ENCODE peak calls at places on chromosomes 4 and X, in seven cellular contexts. N is hepatocyte, U is SK-N-SH, V is astrocyte, H is fibroblast of lung, F is GM23248, B is neural progenitor cell. R is an unnamed sample. For H3K36me3, the result is how much of the 10 kb centered on the place peaks cover.

GRCh38 chr4:121155893-121156292 is 8.2 kb downstream of the TNIP3 start:
- DNase-seq in N (no peak), V (peak), B (no peak), U (peak), F (peak), H (peak), R (no peak)

GRCh38 chr4:112492321-112492720 is 23.7 kb downstream of the NEUROG2 start:
- DNase-seq in H (peak), V (peak), B (no peak), F (no peak), U (no peak), N (no peak), R (no peak)

GRCh38 chrX:15815779-15816452 is 25.6 kb downstream of the ZRSR2 start:
- DNase-seq in F (peak), N (peak), U (peak), H (no peak), B (peak), V (no peak), R (peak)

GRCh38 chr4:25621027-25621930 is 34.4 kb upstream of the SLC34A2 start:
- DNase-seq in U (no peak), N (no peak), B (peak), F (no peak), H (peak), V (peak), R (no peak)

GRCh38 chrX:10949541-10949940 is 161.6 kb upstream of the HCCS start:
- DNase-seq in U (no peak), F (no peak), B (no peak), H (no peak), N (no peak), V (no peak), R (no peak)

GRCh38 chr4:40199999-40200880 is 3.4 kb downstream of the RHOH start:
- DNase-seq in N (no peak), F (no peak), V (peak), H (peak), U (no peak), B (no peak), R (peak)

GRCh38 chrX:133985164-133986007 is at the start of gene GPC3:
- DNase-seq in U (peak), B (peak), V (no peak), N (peak), F (no peak), H (peak), R (no peak)

GRCh38 chr4:134243742-134244713 is 42.4 kb upstream of the PABPC4L start:
- DNase-seq in H (no peak), U (no peak), B (no peak), V (no peak), N (no peak), F (no peak), R (no peak)

GRCh38 chr4:68927165-68927564 is 24.4 kb downstream of the UGT2A3 start:
- DNase-seq in H (no peak), V (no peak), B (no peak), U (no peak), F (no peak), N (no peak), R (no peak)

GRCh38 chrX:86002076-86002896 is 45.1 kb downstream of the CHM start:
- DNase-seq in H (peak), N (peak), U (no peak), B (peak), V (peak), F (no peak), R (no peak)

GRCh38 chr4:70531981-70532380 is 13.6 kb downstream of the AMTN start:
- DNase-seq in H (no peak), U (peak), V (no peak), B (no peak), N (no peak), F (peak), R (peak)

GRCh38 chr4:151417164-151417571 is 8.2 kb downstream of the FHIP1A start:
- DNase-seq in H (no peak), U (no peak), N (no peak), B (peak), F (no peak), V (peak), R (no peak)

GRCh38 chr4:76732246-76732645 is 165.7 kb downstream of the SOWAHB start:
- DNase-seq in U (no peak), F (no peak), N (no peak), H (no peak), V (no peak), B (no peak), R (no peak)

GRCh38 chr4:76821661-76822060 is 76.3 kb downstream of the SOWAHB start:
- DNase-seq in U (no peak), F (peak), H (peak), B (no peak), V (peak), N (no peak), R (no peak)

GRCh38 chr4:76758290-76758882 is 139.6 kb downstream of the SOWAHB start:
- DNase-seq in H (peak), B (peak), N (peak), U (peak), F (peak), V (peak), R (peak)

GRCh38 chr4:56391270-56391669 is 4.0 kb upstream of the AASDH start:
- DNase-seq in F (no peak), B (no peak), N (no peak), U (no peak), V (no peak), H (no peak), R (no peak)

GRCh38 chr4:100430441-100430840 is 87.4 kb downstream of the EMCN start:
- DNase-seq in H (no peak), V (no peak), B (no peak), N (no peak), F (no peak), U (no peak), R (no peak)

GRCh38 chr4:20298986-20299385 is 47.3 kb downstream of the SLIT2 start:
- DNase-seq in U (no peak), H (no peak), F (peak), N (no peak), B (no peak), V (no peak), R (no peak)

GRCh38 chrX:374566-374965 is 12.1 kb downstream of the PPP2R3B start:
- DNase-seq in V (no peak), H (no peak), N (no peak), B (no peak), U (peak), F (peak), R (no peak)

GRCh38 chr4:8762356-8762755 is 109.3 kb downstream of the HMX1 start:
- DNase-seq in F (no peak), N (no peak), U (no peak), H (no peak), V (no peak), B (no peak), R (no peak)

GRCh38 chr4:55865228-55865806 is 11.9 kb downstream of the EXOC1 start:
- DNase-seq in F (peak), U (no peak), H (peak), N (no peak), B (no peak), V (peak), R (no peak)

GRCh38 chr4:121353213-121353612 is 27.6 kb downstream of the QRFPR start:
- DNase-seq in H (peak), U (no peak), B (no peak), N (no peak), F (no peak), V (peak), R (no peak)

GRCh38 chr4:184489771-184490170 is 15.4 kb upstream of the IRF2 start:
- DNase-seq in U (no peak), F (no peak), H (no peak), N (no peak), B (no peak), V (no peak), R (no peak)

GRCh38 chr4:23135792-23136645 is 443.3 kb downstream of the GBA3 start:
- DNase-seq in V (peak), U (peak), H (peak), F (peak), B (peak), N (peak), R (peak)

GRCh38 chr4:163071308-163071707 is 95.4 kb downstream of the NAF1 start:
- DNase-seq in U (no peak), F (peak), V (no peak), N (no peak), H (peak), B (no peak), R (no peak)

GRCh38 chr4:141486375-141486997 is 149.9 kb upstream of the IL15 start:
- DNase-seq in N (peak), H (peak), F (peak), B (no peak), V (peak), U (no peak), R (no peak)

DNA sequence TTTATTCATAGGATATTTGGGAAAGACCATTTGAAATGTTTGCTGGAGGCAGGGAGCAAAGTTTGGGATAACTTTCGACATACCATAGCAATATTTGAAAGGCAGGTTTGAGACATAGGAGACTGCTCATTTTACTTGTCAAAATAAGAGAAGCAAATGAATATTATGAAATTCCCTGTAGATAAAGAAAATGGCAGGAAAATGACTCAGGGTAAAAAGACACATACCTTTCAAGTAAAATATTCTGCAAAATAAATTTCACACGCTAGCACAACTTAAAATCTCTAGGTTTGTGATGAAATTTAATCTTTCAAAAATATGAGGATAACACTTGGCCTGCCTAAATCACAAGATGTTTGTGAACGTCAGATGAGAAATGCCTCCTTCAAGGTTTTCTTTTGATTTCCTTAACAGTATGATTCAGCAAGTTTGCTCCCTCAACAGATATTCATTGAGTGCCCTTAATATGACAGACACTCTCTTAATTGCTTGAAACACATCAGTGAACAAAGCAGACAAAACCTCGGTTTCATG is 6.6 kb downstream of the TMEM156 start:
- DNase-seq in H (no peak), B (no peak), F (peak), U (no peak), V (peak), N (no peak), R (peak)
- H2AFZ ChIP-seq in H (no peak), B (no peak), F (peak), U (peak), V (peak), N (no peak), R (no peak)

GRCh38 chr4:24537025-24537424 is 47.3 kb downstream of the DHX15 start:
- DNase-seq in B (no peak), H (peak), N (no peak), V (peak), F (no peak), U (no peak), R (no peak)
- H3K36me3 ChIP-seq in B (half or more), H (under half), N (under half), V (half or more), F (half or more), U (half or more), R (half or more)

DNA sequence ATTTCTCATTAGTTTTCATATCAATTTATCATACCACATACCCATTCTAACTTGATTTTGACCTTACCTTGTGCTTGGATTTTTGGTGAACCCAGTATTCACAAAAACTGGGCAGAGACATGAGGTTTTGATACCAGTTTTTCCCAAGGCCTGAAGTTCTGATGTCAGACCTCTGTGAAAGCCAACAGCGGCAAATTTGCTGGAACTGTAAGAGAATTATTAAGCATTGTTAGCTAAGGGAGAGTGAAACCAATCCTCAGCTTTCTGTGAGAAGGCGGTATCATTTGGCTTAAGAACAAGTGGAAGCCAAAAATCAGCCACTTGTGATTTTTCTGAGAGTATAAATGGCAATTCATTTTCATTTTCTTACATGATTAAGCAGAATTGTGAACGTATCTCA is 8.9 kb downstream of the HSD17B13 start:
- DNase-seq in H (no peak), V (no peak), B (no peak), U (no peak), N (no peak), F (no peak), R (no peak)
- H2AFZ ChIP-seq in H (no peak), V (no peak), B (no peak), U (no peak), N (no peak), F (no peak), R (no peak)

DNA sequence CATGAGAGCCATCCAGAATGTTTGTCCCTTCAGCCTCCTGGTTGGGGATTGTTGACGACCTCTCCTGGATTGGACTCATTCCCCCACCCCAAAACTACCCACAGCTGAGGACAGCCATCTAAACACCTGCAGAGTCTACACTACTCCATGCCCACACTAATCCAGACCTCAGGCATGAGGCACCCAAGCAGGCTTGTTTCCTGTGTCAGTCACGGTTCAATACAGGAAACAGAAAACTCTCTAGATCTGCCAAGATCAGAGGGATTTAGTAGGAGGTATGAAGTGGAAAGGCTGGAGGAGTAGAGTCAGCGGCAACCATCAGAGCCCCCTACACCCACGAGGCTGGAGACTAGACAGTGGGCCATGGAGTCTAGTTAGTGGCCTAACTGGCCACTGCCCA is 37.7 kb downstream of the HAND2 start:
- DNase-seq in F (no peak), N (no peak), B (no peak), U (no peak), V (no peak), H (no peak), R (no peak)
- H3K36me3 ChIP-seq in F (under half), N (under half), B (under half), U (under half), V (under half), H (under half), R (under half)

GRCh38 chr4:158496030-158496741 is 25.5 kb upstream of the RXFP1 start:
- DNase-seq in V (no peak), H (no peak), F (peak), U (peak), B (peak), N (peak), R (peak)
- H2AFZ ChIP-seq in V (no peak), H (no peak), F (no peak), U (peak), B (no peak), N (no peak), R (no peak)

DNA sequence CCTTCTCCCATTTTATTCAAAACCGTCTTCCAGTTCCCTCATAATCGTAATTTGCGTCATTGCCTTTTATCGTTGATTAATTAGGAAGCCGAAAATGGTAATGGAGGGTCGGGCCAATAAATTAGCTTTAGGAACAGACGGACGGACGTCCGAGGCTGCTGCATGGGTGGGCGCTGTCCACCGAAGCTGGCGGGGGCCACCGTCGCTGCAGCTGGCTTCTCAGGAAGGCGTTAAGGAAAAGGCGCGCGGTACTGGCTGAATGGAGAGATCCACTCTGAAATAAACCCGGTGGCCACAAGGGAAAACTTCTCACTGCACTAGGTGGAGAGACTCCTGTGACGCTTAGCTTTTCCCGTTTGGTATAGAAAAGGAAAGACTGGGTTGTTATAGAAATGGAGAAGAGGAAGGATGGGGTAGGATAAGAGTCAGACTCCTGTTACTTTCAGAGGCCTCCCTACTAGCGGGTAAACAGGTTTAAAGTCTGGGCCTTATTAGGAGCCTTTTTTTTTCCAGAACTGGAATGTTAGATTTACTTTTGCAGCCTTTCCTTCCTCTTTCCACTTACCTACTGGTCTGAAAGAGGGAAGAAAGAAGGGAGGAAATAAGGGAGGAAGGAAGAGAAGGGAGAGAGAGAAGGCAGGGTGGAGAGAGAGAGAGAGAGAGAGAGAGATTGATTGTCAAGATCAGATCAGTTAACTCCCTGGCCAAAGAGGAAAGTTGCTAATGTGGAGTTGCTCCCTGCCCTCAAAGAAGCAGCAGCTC is 11.3 kb upstream of the PRDM8 start:
- DNase-seq in B (peak), F (peak), V (no peak), H (peak), U (no peak), N (no peak), R (no peak)
- H3K36me3 ChIP-seq in B (under half), F (under half), V (under half), H (under half), U (under half), N (under half), R (under half)

DNA sequence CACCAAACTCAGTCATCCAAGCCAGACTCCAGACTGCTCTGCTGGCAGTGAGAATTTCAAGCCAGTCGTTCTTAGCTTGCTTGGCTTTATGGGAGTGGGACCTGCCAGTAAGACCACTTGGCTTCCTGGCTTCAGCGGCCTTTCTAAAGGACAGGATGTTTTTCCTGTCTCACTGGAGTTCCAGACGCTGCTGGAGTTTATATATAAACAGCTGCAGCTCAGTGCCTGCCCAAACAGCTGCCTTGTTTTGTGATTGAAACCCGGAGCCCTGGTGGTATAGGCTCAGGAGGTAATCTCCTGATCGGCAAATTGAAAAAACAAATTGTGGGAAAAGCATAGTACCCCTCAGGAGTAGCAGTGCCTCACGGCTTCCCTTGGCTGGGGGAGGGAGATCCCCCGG is 1165.8 kb upstream of the ADGRL3 start:
- DNase-seq in H (no peak), U (no peak), B (peak), V (no peak), F (no peak), N (no peak), R (no peak)
- H2AFZ ChIP-seq in H (no peak), U (no peak), B (peak), V (no peak), F (no peak), N (peak), R (no peak)

R was measured in OCI-LY7.